ENCODE peak calls at places on chromosomes 2 and 18, in six cellular contexts. Q is HepG2, C is GM12891, A is K562, Y is GM12878, Z is H1. W is an unnamed sample.
A peak's percentile ranks its signal among the peaks of the same experiment; 100 is the strongest.

GRCh38 chr2:98467082-98467536 is 22.5 kb downstream of the INPP4A start:
- DNase-seq in Q (no peak), C (no peak), A (no peak), Y (no peak), Z (no peak), W (no peak)

GRCh38 chr2:33304032-33304864 is 172.2 kb upstream of the RASGRP3 start:
- DNase-seq in Q (no peak), C (no peak), A (no peak), Y (no peak), Z (no peak), W (no peak)

GRCh38 chr2:169136885-169137534 is 67.6 kb downstream of the DHRS9 start:
- DNase-seq in Q (no peak), C (no peak), A (no peak), Y (no peak), Z (no peak), W (no peak)

GRCh38 chr2:11669454-11670291 is at the start of gene NTSR2:
- DNase-seq in Q (peak; percentile 51), C (no peak), A (peak; percentile 48), Y (no peak), Z (peak; percentile 89), W (no peak)

GRCh38 chr2:21044694-21045371 is 960 bp upstream of the APOB start:
- DNase-seq in Q (no peak), C (no peak), A (no peak), Y (no peak), Z (no peak), W (no peak)

GRCh38 chr2:138090330-138090729 is 126.1 kb downstream of the HNMT start:
- DNase-seq in Q (peak; percentile 64), C (peak; percentile 14), A (peak; percentile 23), Y (no peak), Z (no peak), W (peak; percentile 5)

GRCh38 chr18:69002233-69002632 is 204.4 kb downstream of the CCDC102B start:
- DNase-seq in Q (peak; percentile 1), C (no peak), A (no peak), Y (no peak), Z (no peak), W (no peak)

GRCh38 chr2:202096736-202097135 is 23.7 kb downstream of the KIAA2012 start:
- DNase-seq in Q (no peak), C (no peak), A (no peak), Y (no peak), Z (no peak), W (no peak)

GRCh38 chr2:5984946-5985345 is 292.8 kb downstream of the SOX11 start:
- DNase-seq in Q (no peak), C (no peak), A (no peak), Y (no peak), Z (no peak), W (no peak)

GRCh38 chr2:19554520-19554919 is 196.1 kb upstream of the OSR1 start:
- DNase-seq in Q (no peak), C (no peak), A (no peak), Y (no peak), Z (no peak), W (no peak)

GRCh38 chr2:68536000-68536399 is 68.6 kb downstream of the APLF start:
- DNase-seq in Q (no peak), C (no peak), A (peak; percentile 14), Y (no peak), Z (no peak), W (no peak)

GRCh38 chr2:110732422-110733413 is at the start of gene ACOXL:
- DNase-seq in Q (no peak), C (peak; percentile 23), A (peak; percentile 56), Y (no peak), Z (peak; percentile 89), W (peak; percentile 25)

GRCh38 chr18:67854340-67854739 is 337.8 kb upstream of the DSEL start:
- DNase-seq in Q (no peak), C (no peak), A (no peak), Y (no peak), Z (no peak), W (no peak)

GRCh38 chr2:44169155-44169898 is 652 bp downstream of the PPM1B start:
- DNase-seq in Q (peak; percentile 24), C (peak; percentile 23), A (peak; percentile 35), Y (peak; percentile 27), Z (peak; percentile 66), W (peak; percentile 24)

GRCh38 chr2:217396165-217396564 is 536.3 kb upstream of the TNP1 start:
- DNase-seq in Q (no peak), C (no peak), A (no peak), Y (no peak), Z (no peak), W (no peak)

GRCh38 chr2:191577611-191578010 is 100.3 kb upstream of the NABP1 start:
- DNase-seq in Q (no peak), C (no peak), A (no peak), Y (no peak), Z (no peak), W (no peak)

GRCh38 chr2:240130393-240131195 is 5.5 kb downstream of the COPS9 start:
- DNase-seq in Q (no peak), C (no peak), A (no peak), Y (no peak), Z (no peak), W (no peak)

GRCh38 chr2:71884303-71885042 is 263.2 kb downstream of the CYP26B1 start:
- DNase-seq in Q (no peak), C (no peak), A (no peak), Y (no peak), Z (peak; percentile 6), W (no peak)

GRCh38 chr2:219998099-219998498 is 370.7 kb downstream of the SLC4A3 start:
- DNase-seq in Q (no peak), C (no peak), A (no peak), Y (no peak), Z (peak; percentile 51), W (no peak)

GRCh38 chr2:146853741-146854444 is 990.9 kb upstream of the ACVR2A start:
- DNase-seq in Q (no peak), C (no peak), A (no peak), Y (no peak), Z (no peak), W (no peak)

GRCh38 chr2:62884514-62884913 is 166.1 kb upstream of the OTX1 start:
- DNase-seq in Q (no peak), C (no peak), A (no peak), Y (no peak), Z (no peak), W (no peak)

GRCh38 chr18:78980279-78980771 is 707 bp downstream of the SALL3 start:
- DNase-seq in Q (no peak), C (no peak), A (no peak), Y (no peak), Z (no peak), W (no peak)

GRCh38 chr2:141554810-141555209 is 576.0 kb downstream of the LRP1B start:
- DNase-seq in Q (peak; percentile 18), C (no peak), A (no peak), Y (no peak), Z (no peak), W (no peak)

GRCh38 chr2:233424028-233424951 is 70.0 kb downstream of the DGKD start:
- DNase-seq in Q (no peak), C (no peak), A (no peak), Y (no peak), Z (peak; percentile 35), W (no peak)

GRCh38 chr2:229610359-229610758 is 104.0 kb downstream of the DNER start:
- DNase-seq in Q (no peak), C (no peak), A (no peak), Y (no peak), Z (no peak), W (no peak)

GRCh38 chr2:162678551-162678950 is 160.0 kb downstream of the KCNH7 start:
- DNase-seq in Q (no peak), C (no peak), A (no peak), Y (no peak), Z (no peak), W (no peak)

GRCh38 chr2:162676515-162676914 is 162.1 kb downstream of the KCNH7 start:
- DNase-seq in Q (no peak), C (no peak), A (no peak), Y (no peak), Z (no peak), W (no peak)

DNA sequence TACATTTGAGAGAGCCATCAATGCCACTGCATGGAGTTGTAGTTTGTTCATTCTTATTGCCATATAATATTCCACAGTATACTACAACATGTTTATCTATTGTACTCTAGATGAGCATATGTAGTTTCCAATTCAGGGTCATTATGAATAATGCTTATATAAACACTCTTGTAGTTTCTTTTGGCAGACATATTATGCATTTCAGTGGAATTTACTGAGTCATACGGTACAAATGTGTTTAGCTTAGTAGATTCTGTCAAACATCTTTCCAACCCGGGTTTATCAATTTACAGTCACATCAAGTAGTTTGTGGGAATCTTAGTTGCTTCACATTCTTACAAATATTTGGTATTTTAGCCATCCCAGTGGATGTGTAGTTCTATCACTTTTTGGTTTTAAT is 161.1 kb downstream of the KCNH7 start:
- DNase-seq in Q (no peak), C (no peak), A (no peak), Y (no peak), Z (no peak), W (no peak)
- TF ChIP-seq POLR2AphosphoS5 in Q (no peak), C (no peak), A (no peak), Y (no peak), Z (no peak), W (no peak)

GRCh38 chr2:128421861-128422311 is 103.2 kb upstream of the HS6ST1 start:
- DNase-seq in Q (no peak), C (no peak), A (no peak), Y (no peak), Z (peak; percentile 35), W (no peak)

GRCh38 chr2:128421286-128421685 is 102.6 kb upstream of the HS6ST1 start:
- DNase-seq in Q (no peak), C (no peak), A (no peak), Y (no peak), Z (no peak), W (no peak)

GRCh38 chr2:128422571-128422970 is 103.9 kb upstream of the HS6ST1 start:
- DNase-seq in Q (no peak), C (no peak), A (no peak), Y (no peak), Z (no peak), W (no peak)

GRCh38 chr2:128420776-128421175 is 102.1 kb upstream of the HS6ST1 start:
- DNase-seq in Q (no peak), C (no peak), A (no peak), Y (no peak), Z (no peak), W (no peak)

DNA sequence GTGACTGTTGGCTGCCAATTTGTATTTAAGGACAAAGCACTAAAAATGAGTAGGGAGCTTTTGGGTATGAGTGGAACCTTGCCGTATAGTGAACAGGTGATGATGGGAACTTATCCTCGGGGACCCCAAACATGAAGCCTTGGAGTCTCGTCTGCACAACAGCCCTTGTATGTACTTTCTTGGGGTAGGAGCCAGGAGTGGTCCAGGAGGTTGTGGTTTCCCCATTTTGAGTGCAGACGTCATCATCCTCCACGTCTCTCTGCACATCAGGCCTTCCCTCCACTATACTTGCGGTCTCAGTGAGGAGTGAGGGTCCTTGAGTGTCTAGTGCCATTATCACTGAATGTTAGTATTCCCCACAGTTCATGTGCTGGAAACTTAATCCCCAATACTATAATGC is 101.5 kb upstream of the HS6ST1 start:
- DNase-seq in Q (no peak), C (no peak), A (no peak), Y (no peak), Z (no peak), W (no peak)
- TF ChIP-seq TAF1 in Q (no peak), C (no peak), A (no peak), Y (no peak), Z (no peak), W (no peak)

GRCh38 chr2:126776701-126777619 is 121.0 kb downstream of the GYPC start:
- DNase-seq in Q (peak; percentile 40), C (peak; percentile 77), A (peak; percentile 79), Y (peak; percentile 30), Z (peak; percentile 94), W (peak; percentile 79)
- TF ChIP-seq POLR2A in Q (no peak), C (no peak), A (no peak), Y (no peak), Z (no peak), W (no peak)

GRCh38 chr2:39530423-39530866 is 93.4 kb upstream of the MAP4K3 start:
- DNase-seq in Q (no peak), C (no peak), A (no peak), Y (no peak), Z (no peak), W (no peak)
- TF ChIP-seq POLR2AphosphoS5 in Q (no peak), C (no peak), A (no peak), Y (no peak), Z (no peak), W (no peak)